ENCODE peak calls at places on chromosome 6, in eight cellular contexts. H, F, D, L, Y, P, E and R are unnamed samples.
A peak's percentile ranks its signal among the peaks of the same experiment; 100 is the strongest.

GRCh38 chr6:33018904-33019303 is 9.5 kb upstream of the HLA-DOA start:
- DNase-seq in H (peak; percentile 85), F (peak; percentile 74), D (no peak), L (peak; percentile 3), Y (peak; percentile 39), P (no peak), E (no peak), R (peak; percentile 68)

GRCh38 chr6:6007311-6008113 is 787 bp upstream of the NRN1 start:
- DNase-seq in H (no peak), F (no peak), D (peak; percentile 25), L (no peak), Y (peak; percentile 35), P (peak; percentile 54), E (no peak), R (peak; percentile 51)

GRCh38 chr6:163745566-163746400 is 331.3 kb downstream of the QKI start:
- DNase-seq in H (no peak), F (no peak), D (no peak), L (peak; percentile 52), Y (peak; percentile 99), P (no peak), E (no peak), R (peak; percentile 77)

GRCh38 chr6:135586844-135587243 is 89.3 kb upstream of the AHI1 start:
- DNase-seq in H (no peak), F (no peak), D (no peak), L (no peak), Y (peak; percentile 16), P (no peak), E (no peak), R (no peak)

GRCh38 chr6:157693867-157694266 is 129.2 kb upstream of the SNX9 start:
- DNase-seq in H (no peak), F (peak; percentile 73), D (no peak), L (no peak), Y (no peak), P (no peak), E (no peak), R (peak; percentile 80)

GRCh38 chr6:154228521-154228905 is 128.1 kb downstream of the IPCEF1 start:
- DNase-seq in H (no peak), F (no peak), D (no peak), L (no peak), Y (no peak), P (no peak), E (no peak), R (no peak)

GRCh38 chr6:137655291-137655690 is 161.1 kb upstream of the OLIG3 start:
- DNase-seq in H (no peak), F (no peak), D (no peak), L (no peak), Y (no peak), P (no peak), E (no peak), R (no peak)

GRCh38 chr6:104182811-104183210 is 676.9 kb downstream of the HACE1 start:
- DNase-seq in H (no peak), F (no peak), D (no peak), L (no peak), Y (peak; percentile 16), P (no peak), E (no peak), R (no peak)

GRCh38 chr6:47195251-47195650 is 114.5 kb downstream of the TNFRSF21 start:
- DNase-seq in H (no peak), F (peak; percentile 43), D (no peak), L (no peak), Y (no peak), P (no peak), E (no peak), R (peak; percentile 58)

GRCh38 chr6:33826537-33826936 is 22.7 kb upstream of the MLN start:
- DNase-seq in H (no peak), F (no peak), D (peak; percentile 40), L (no peak), Y (no peak), P (no peak), E (no peak), R (no peak)